ENCODE peak calls at places on chromosomes 11 and 22, in five cellular contexts. C is body of pancreas; I is CD8-positive, alpha-beta memory T cell; N is cardiac muscle cell; X is psoas muscle. D is an unnamed sample.

GRCh38 chr22:33835196-33835788 is 85.0 kb downstream of the LARGE1 start:
- DNase-seq in C (no peak), I (no peak), N (no peak), X (peak), D (no peak)

GRCh38 chr11:77377734-77378133 is 76.2 kb upstream of the GDPD4 start:
- DNase-seq in C (no peak), I (no peak), N (no peak), X (no peak), D (no peak)

GRCh38 chr22:36829370-36830002 is 12.7 kb upstream of the PVALB start:
- DNase-seq in C (no peak), I (no peak), N (no peak), X (no peak), D (no peak)

GRCh38 chr11:3129591-3130268 is 35.4 kb downstream of the OSBPL5 start:
- DNase-seq in C (peak), I (no peak), N (no peak), X (peak), D (no peak)

GRCh38 chr11:12204506-12204905 is 94.1 kb downstream of the MICAL2 start:
- DNase-seq in C (no peak), I (no peak), N (no peak), X (no peak), D (no peak)

GRCh38 chr11:35539781-35540281 is 14.4 kb upstream of the PAMR1 start:
- DNase-seq in C (peak), I (no peak), N (peak), X (peak), D (peak)

GRCh38 chr11:2742201-2742600 is 42.4 kb upstream of the KCNQ1OT1 start:
- DNase-seq in C (no peak), I (no peak), N (no peak), X (peak), D (no peak)

GRCh38 chr11:48022445-48022844 is 42.1 kb downstream of the PTPRJ start:
- DNase-seq in C (no peak), I (no peak), N (no peak), X (peak), D (no peak)

GRCh38 chr22:37378642-37379058 is 48.6 kb downstream of the ELFN2 start:
- DNase-seq in C (peak), I (no peak), N (no peak), X (no peak), D (no peak)

GRCh38 chr11:134515081-134515960 is 103.3 kb upstream of the B3GAT1 start:
- DNase-seq in C (no peak), I (no peak), N (no peak), X (peak), D (no peak)

GRCh38 chr11:3160252-3161031 is 4.7 kb downstream of the OSBPL5 start:
- DNase-seq in C (peak), I (no peak), N (peak), X (peak), D (peak)

GRCh38 chr22:44884968-44885805 is 124.6 kb downstream of the PHF21B start:
- DNase-seq in C (no peak), I (no peak), N (no peak), X (peak), D (peak)

GRCh38 chr11:91170711-91171110 is 947.9 kb upstream of the CHORDC1 start:
- DNase-seq in C (no peak), I (no peak), N (no peak), X (no peak), D (no peak)

GRCh38 chr11:13831707-13832106 is 130.8 kb upstream of the SPON1 start:
- DNase-seq in C (peak), I (no peak), N (no peak), X (no peak), D (no peak)

GRCh38 chr22:35505394-35506258 is 35.0 kb upstream of the RASD2 start:
- DNase-seq in C (no peak), I (no peak), N (no peak), X (no peak), D (peak)

GRCh38 chr22:50184004-50184461 is 1.7 kb upstream of the TRABD start:
- DNase-seq in C (peak), I (no peak), N (peak), X (peak), D (peak)

GRCh38 chr22:37638351-37639069 is 959 bp upstream of the SH3BP1 start:
- DNase-seq in C (no peak), I (peak), N (no peak), X (no peak), D (no peak)

GRCh38 chr11:27698872-27699241 is 1.4 kb downstream of the BDNF start:
- DNase-seq in C (peak), I (peak), N (peak), X (peak), D (peak)

GRCh38 chr11:17443423-17443822 is 33.2 kb downstream of the ABCC8 start:
- DNase-seq in C (no peak), I (no peak), N (peak), X (no peak), D (no peak)

GRCh38 chr22:50281957-50282356 is 11.8 kb upstream of the MAPK11 start:
- DNase-seq in C (peak), I (no peak), N (no peak), X (no peak), D (no peak)

GRCh38 chr11:67675058-67675747 is 780 bp upstream of the ALDH3B2 start:
- DNase-seq in C (no peak), I (no peak), N (no peak), X (no peak), D (no peak)

GRCh38 chr11:125180413-125181305 is 16.1 kb downstream of the PKNOX2 start:
- DNase-seq in C (no peak), I (no peak), N (no peak), X (no peak), D (no peak)

GRCh38 chr11:45411221-45411946 is 125.2 kb upstream of the SYT13 start:
- DNase-seq in C (no peak), I (no peak), N (peak), X (no peak), D (no peak)

GRCh38 chr11:20127671-20128527 is 32.4 kb downstream of the DBX1 start:
- DNase-seq in C (peak), I (peak), N (peak), X (peak), D (peak)

GRCh38 chr22:49457946-49458707 is 369.5 kb downstream of the BRD1 start:
- DNase-seq in C (no peak), I (no peak), N (no peak), X (no peak), D (no peak)

GRCh38 chr22:37196539-37197450 is 8.7 kb upstream of the C1QTNF6 start:
- DNase-seq in C (peak), I (no peak), N (peak), X (peak), D (peak)

GRCh38 chr11:124798991-124799383 is 1.2 kb downstream of the MSANTD2 start:
- DNase-seq in C (no peak), I (no peak), N (peak), X (no peak), D (peak)

GRCh38 chr22:46798366-46799057 is 36.1 kb downstream of the TBC1D22A start:
- DNase-seq in C (peak), I (peak), N (peak), X (peak), D (peak)

GRCh38 chr22:37021041-37021440 is 1.5 kb downstream of the MPST start:
- DNase-seq in C (no peak), I (no peak), N (no peak), X (peak), D (no peak)

GRCh38 chr11:119306373-119306890 is 10.5 kb downstream of the MCAM start:
- DNase-seq in C (peak), I (peak), N (peak), X (peak), D (no peak)

GRCh38 chr11:117202386-117203068 is 3.4 kb downstream of the TAGLN start:
- DNase-seq in C (no peak), I (no peak), N (peak), X (no peak), D (no peak)

GRCh38 chr11:57049749-57050148 is 61.0 kb downstream of the OR5AK2 start:
- DNase-seq in C (no peak), I (no peak), N (no peak), X (no peak), D (no peak)

GRCh38 chr11:44700009-44700408 is 26.8 kb upstream of the TSPAN18 start:
- DNase-seq in C (no peak), I (no peak), N (no peak), X (no peak), D (no peak)

GRCh38 chr11:118998388-118998717 is 415 bp downstream of the CENATAC start:
- DNase-seq in C (no peak), I (no peak), N (no peak), X (no peak), D (no peak)

GRCh38 chr11:10567466-10567865 is 999 bp downstream of the LYVE1 start:
- DNase-seq in C (no peak), I (no peak), N (no peak), X (no peak), D (no peak)

DNA sequence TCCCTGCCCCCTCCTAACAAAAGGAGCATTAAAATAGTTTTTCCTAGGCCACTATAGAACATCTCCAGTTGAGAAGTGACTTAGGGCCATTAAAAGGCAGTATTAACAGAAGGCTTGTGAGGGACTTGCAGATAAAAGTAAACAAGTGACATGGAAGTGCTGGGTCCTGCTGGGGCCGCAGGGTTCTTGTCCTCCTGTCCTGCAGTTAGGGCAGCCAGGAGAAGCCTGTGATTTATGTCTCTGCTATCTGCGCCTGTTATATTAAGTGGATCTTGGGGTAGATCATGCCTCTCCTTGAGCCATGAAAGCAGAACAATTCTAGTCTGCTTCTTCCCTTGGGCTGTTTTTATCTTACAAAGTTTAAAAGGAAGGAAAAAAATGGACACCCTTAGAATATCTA is 271.4 kb upstream of the C11orf87 start:
- DNase-seq in C (no peak), I (no peak), N (no peak), X (no peak), D (no peak)
- H3K27ac ChIP-seq in C (no peak), I (no peak), N (no peak), X (no peak), D (no peak)

GRCh38 chr22:19891350-19892248 is 36.9 kb upstream of the GNB1L start:
- DNase-seq in C (no peak), I (peak), N (peak), X (no peak), D (peak)
- H3K4me3 ChIP-seq in C (no peak), I (peak), N (no peak), X (no peak), D (no peak)

DNA sequence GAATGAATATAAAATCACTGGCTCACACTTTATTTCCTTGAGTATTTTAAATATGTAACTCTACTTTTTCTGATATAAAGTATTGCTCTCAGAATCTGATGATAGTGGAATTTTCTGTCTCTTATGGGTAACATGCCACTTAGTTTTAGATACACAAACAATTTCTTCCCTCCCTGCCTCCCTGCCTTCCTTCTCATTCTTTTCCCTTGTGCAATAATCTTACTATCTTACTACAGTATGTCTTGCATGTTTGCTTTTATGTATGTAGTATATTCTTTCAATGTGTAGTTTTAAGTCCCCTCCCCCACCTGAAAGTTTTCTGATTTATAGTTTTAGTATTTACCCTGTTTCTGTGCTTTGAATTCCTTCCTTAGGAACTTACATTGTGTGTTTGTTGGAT is 48.4 kb downstream of the INSC start:
- DNase-seq in C (no peak), I (no peak), N (no peak), X (no peak), D (no peak)
- H3K27ac ChIP-seq in C (no peak), I (no peak), N (no peak), X (no peak), D (no peak)

GRCh38 chr11:88507771-88508557 is 170.4 kb upstream of the CTSC start:
- DNase-seq in C (no peak), I (no peak), N (no peak), X (no peak), D (no peak)

GRCh38 chr11:88508808-88509581 is 171.5 kb upstream of the CTSC start:
- DNase-seq in C (peak), I (no peak), N (peak), X (peak), D (no peak)

DNA sequence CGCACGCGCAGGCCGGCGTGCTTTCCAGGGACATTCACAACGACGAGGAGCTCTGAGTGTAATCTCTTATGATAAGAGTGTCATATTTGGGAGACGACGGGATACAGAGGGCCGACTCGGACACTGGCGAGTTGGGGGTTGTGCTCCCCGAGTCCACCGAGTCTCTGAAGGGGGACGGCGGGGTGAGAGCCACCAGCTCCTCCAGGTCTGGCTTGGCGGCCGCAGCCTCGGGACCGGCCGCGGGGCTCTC is 170.9 kb upstream of the CTSC start:
- DNase-seq in C (no peak), I (no peak), N (no peak), X (no peak), D (no peak)
- H3K4me3 ChIP-seq in C (no peak), I (no peak), N (peak), X (peak), D (no peak)

GRCh38 chr11:128734439-128735224 is 40.8 kb downstream of the FLI1 start:
- DNase-seq in C (no peak), I (no peak), N (no peak), X (no peak), D (no peak)

GRCh38 chr11:128732471-128733277 is 38.8 kb downstream of the FLI1 start:
- DNase-seq in C (no peak), I (no peak), N (no peak), X (no peak), D (no peak)

GRCh38 chr11:128731041-128731663 is 37.3 kb downstream of the FLI1 start:
- DNase-seq in C (no peak), I (peak), N (no peak), X (no peak), D (no peak)

GRCh38 chr11:128735935-128736610 is 42.2 kb downstream of the FLI1 start:
- DNase-seq in C (no peak), I (peak), N (no peak), X (no peak), D (no peak)

DNA sequence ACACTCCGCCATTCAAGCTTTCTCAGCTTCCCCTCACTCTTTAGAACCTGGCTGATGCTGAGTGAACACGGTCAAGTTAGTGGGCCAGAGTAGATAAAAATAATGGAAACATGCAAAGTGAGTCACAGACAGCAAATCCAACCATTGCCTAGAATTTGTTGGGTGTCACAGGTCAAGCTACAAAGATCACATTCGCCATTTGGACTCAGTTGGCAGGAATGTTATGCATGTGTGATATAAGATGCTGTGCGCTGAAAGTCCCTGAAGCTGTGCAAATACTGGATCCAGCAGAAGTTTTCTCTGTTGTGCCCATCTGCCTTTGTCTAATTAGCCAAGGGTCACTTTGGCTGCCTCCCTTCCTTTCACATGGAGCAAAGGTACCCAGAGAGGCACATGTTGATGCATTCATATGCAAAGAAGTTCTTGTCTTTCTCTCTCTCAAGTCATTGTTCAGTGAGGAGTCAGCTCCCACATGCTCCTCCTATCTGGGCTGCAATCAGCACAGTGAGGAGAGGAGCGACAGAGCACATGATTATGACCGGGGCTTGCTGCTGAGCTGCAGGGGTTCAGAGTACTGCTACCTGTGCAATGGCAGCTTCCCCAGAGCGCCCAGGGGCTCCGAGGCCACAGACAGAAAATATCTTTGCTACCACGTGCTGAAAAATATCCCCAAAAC is 39.7 kb downstream of the FLI1 start:
- DNase-seq in C (no peak), I (peak), N (no peak), X (no peak), D (no peak)
- H3K27ac ChIP-seq in C (no peak), I (no peak), N (no peak), X (no peak), D (no peak)

DNA sequence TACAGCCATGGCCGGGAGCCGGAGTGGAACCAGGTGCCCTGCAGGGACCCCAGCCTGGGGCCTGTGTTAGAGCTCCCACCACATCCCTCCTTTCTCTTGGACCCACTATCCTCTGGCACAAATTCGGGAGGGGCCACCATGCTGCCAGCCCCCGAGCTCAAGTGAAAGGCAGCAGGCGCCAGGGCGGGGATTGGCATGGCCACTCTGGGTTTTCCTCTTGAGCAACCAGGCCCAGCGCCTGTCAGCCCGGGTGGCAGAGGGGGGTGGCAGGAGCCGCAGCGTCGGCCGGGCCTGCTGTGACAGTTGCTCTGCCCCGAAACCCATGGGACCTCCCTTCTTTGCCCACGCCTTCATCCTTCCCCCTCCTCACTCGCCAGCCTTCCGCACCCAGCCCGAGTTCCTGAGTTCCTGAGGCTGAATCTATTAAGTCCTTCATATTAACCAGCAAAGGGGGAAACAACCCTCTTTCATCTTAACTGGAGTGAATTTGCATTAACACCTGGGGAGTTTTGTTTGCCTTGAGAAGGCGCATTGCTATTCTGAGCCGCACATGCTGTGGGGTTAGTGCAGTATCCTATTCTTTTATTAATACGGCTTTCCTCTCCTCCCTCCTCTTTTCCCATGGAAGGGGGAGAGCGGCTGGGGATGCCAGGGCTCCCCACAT is 16.7 kb upstream of the CABP7 start:
- DNase-seq in C (no peak), I (no peak), N (no peak), X (peak), D (no peak)
- H3K4me3 ChIP-seq in C (no peak), I (no peak), N (no peak), X (no peak), D (no peak)